ENCODE peak calls at places on chromosomes 4 and X, in ten cellular contexts. I is GM12878, C is K562, Q is SK-N-SH, K is stomach, P is transverse colon, G is H1, O is suprapubic skin, L is HepG2, D is upper lobe of left lung. J is an unnamed sample.

GRCh38 chr4:98659106-98659592 is 738 bp upstream of the TSPAN5 start:
- DNase-seq in K (no peak), G (no peak), L (no peak), Q (no peak), O (no peak), I (no peak), P (no peak), D (no peak), C (no peak), J (no peak)

GRCh38 chr4:70927502-70928139 is 25.5 kb downstream of the MOB1B start:
- DNase-seq in D (no peak), C (no peak), P (no peak), O (no peak), L (no peak), G (no peak), I (no peak), K (no peak), Q (no peak), J (no peak)

GRCh38 chr4:128846063-128846462 is 36.6 kb downstream of the JADE1 start:
- DNase-seq in L (no peak), O (no peak), C (no peak), Q (no peak), K (peak; percentile 32), G (no peak), I (no peak), D (no peak), P (no peak), J (no peak)

GRCh38 chrX:108122748-108123147 is 31.2 kb downstream of the ATG4A start:
- DNase-seq in L (no peak), I (no peak), K (no peak), G (no peak), C (no peak), Q (no peak), O (no peak), D (no peak), P (no peak), J (no peak)

GRCh38 chr4:7769936-7770674 is 169.6 kb downstream of the AFAP1 start:
- DNase-seq in O (no peak), Q (peak; percentile 73), G (peak; percentile 60), L (peak; percentile 53), C (no peak), I (no peak), D (no peak), K (no peak), P (no peak), J (peak; percentile 65)

GRCh38 chr4:61273237-61273636 is 73.1 kb downstream of the ADGRL3 start:
- DNase-seq in D (no peak), I (no peak), C (no peak), P (no peak), Q (no peak), G (no peak), O (no peak), K (no peak), L (no peak), J (no peak)

GRCh38 chr4:108172780-108173598 is 4.3 kb upstream of the LEF1 start:
- DNase-seq in O (no peak), P (peak; percentile 50), L (peak; percentile 41), C (peak; percentile 85), K (peak; percentile 54), I (no peak), G (peak; percentile 64), Q (peak; percentile 83), D (no peak), J (no peak)

GRCh38 chrX:47293106-47293505 is 60.3 kb downstream of the USP11 start:
- DNase-seq in I (no peak), L (no peak), K (no peak), C (no peak), D (no peak), G (no peak), Q (no peak), O (no peak), P (no peak), J (no peak)

GRCh38 chr4:140976768-140977167 is 156.5 kb downstream of the RNF150 start:
- DNase-seq in P (no peak), L (no peak), G (no peak), I (no peak), Q (no peak), D (no peak), O (no peak), C (no peak), K (no peak), J (no peak)

GRCh38 chr4:184477201-184477999 is 3.0 kb upstream of the IRF2 start:
- DNase-seq in Q (no peak), G (no peak), L (peak; percentile 34), O (no peak), P (no peak), C (no peak), I (no peak), D (peak; percentile 35), K (no peak), J (no peak)

GRCh38 chr4:85807247-85807915 is 332.4 kb downstream of the ARHGAP24 start:
- DNase-seq in K (no peak), I (no peak), D (no peak), L (no peak), P (no peak), G (no peak), Q (no peak), C (no peak), O (no peak), J (no peak)

GRCh38 chrX:118569676-118570075 is 74.1 kb downstream of the DOCK11 start:
- DNase-seq in D (no peak), P (no peak), G (no peak), K (no peak), C (no peak), O (no peak), L (no peak), I (no peak), Q (no peak), J (no peak)

DNA sequence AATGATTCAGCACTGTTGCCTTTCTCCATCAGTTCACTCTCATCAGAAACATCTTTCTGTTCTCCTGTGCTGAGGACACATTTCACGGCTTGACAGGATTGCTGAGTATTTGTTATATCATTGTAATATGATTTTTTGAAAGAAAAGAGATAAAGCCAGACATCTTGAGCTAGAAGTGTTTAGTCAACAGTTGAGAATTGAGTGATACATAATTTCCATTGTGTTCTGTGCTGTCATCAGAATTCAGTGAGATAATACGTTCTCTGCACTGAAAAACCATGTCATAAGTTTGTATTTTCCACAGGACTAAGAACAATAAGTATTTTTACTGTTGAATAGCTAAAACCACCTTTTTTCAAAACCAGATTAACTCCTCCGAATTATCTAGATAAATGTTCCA is 50.2 kb upstream of the GPRIN3 start:
- DNase-seq in L (no peak), Q (no peak), K (no peak), D (no peak), G (no peak), I (no peak), C (no peak), P (no peak), O (no peak), J (no peak)
- TF ChIP-seq EP300 in L (no peak), Q (no peak), K (no peak), D (no peak), G (no peak), I (no peak), C (no peak), P (no peak), O (no peak), J (no peak)

GRCh38 chrX:115912372-115912897 is 258.1 kb upstream of the AGTR2 start:
- DNase-seq in K (no peak), I (peak; percentile 57), O (no peak), C (no peak), D (no peak), P (peak; percentile 24), Q (no peak), G (no peak), L (no peak), J (no peak)

GRCh38 chrX:115909017-115909416 is 261.5 kb upstream of the AGTR2 start:
- DNase-seq in P (no peak), D (no peak), C (no peak), O (no peak), K (no peak), L (no peak), Q (no peak), I (no peak), G (no peak), J (no peak)

GRCh38 chrX:115913575-115913974 is 257.0 kb upstream of the AGTR2 start:
- DNase-seq in G (no peak), O (no peak), K (no peak), I (no peak), Q (no peak), D (no peak), P (no peak), C (no peak), L (no peak), J (no peak)

GRCh38 chrX:115906881-115907280 is 263.7 kb upstream of the AGTR2 start:
- DNase-seq in O (no peak), I (no peak), P (no peak), D (no peak), C (no peak), L (no peak), G (no peak), Q (no peak), K (no peak), J (no peak)

DNA sequence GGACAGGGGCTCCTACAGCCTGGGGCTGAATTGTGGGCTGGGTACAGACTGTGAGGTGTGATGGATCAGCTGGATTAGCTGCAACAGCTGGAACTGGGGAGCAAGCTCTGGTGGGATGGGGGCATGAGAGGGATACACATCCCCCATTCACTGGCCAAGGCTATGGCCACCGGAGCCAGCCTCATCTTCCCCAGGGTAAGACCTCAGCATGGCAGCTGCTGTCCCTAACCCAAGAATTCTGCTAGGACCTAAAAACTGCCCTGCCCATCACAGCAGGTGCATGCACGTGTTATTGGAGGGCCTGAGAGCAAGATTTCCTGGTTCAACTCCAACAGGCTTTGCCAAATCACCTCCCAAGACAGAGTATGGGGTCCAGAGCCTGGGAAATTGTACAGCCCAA is 258.6 kb upstream of the AGTR2 start:
- DNase-seq in Q (no peak), K (no peak), I (no peak), D (no peak), L (no peak), C (no peak), P (no peak), O (no peak), G (peak; percentile 38), J (no peak)
- TF ChIP-seq CTCF in Q (no peak), K (no peak), I (no peak), D (no peak), L (no peak), C (no peak), P (no peak), O (no peak), G (no peak), J (no peak)

GRCh38 chr4:155734065-155734464 is 24.8 kb upstream of the GUCY1B1 start:
- DNase-seq in C (no peak), K (no peak), I (no peak), P (no peak), O (no peak), Q (no peak), G (no peak), D (no peak), L (no peak), J (no peak)
- TF ChIP-seq POLR2AphosphoS5 in C (no peak), K (no peak), I (no peak), P (no peak), O (no peak), Q (no peak), G (no peak), D (no peak), L (no peak), J (no peak)

DNA sequence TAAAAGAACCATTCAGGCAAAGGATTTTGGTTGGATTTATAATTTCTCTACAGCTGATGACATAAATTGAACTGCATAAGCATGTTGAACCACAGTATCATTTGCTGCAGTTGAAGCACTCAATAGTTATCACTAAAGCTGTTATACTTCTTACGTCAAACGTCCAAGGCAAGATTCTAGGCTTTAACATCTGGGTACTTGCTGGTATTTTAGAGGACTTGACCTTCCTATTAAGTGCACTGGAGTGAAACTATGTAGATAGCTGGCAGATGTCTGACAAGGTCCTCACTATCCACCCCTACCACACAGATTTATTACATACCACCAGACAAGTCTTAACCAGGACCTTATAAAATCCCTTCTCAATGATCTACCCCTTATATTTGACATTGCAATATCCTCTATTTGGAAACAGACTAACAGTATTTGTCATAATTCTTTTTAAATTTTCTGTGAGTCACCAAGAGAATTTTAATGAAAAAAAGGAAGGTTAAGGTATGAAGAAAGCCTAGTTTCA is 78.8 kb downstream of the PDGFC start:
- DNase-seq in Q (no peak), L (no peak), G (no peak), C (no peak), K (no peak), P (no peak), D (no peak), O (no peak), I (no peak), J (no peak)
- TF ChIP-seq EP300 in Q (no peak), L (no peak), G (no peak), C (no peak), K (no peak), P (no peak), D (no peak), O (no peak), I (no peak), J (no peak)